ENCODE peak calls at places on chromosomes 16 and 17, in seven cellular contexts. O, M, U, G, X, Y and E are unnamed samples.

GRCh38 chr17:11144358-11145233 is 96.4 kb upstream of the SHISA6 start:
- DNase-seq in X (peak; percentile 55), M (peak; percentile 35), U (no peak), O (no peak), Y (no peak), G (peak; percentile 23), E (no peak)

GRCh38 chr17:27846042-27846655 is 45.8 kb upstream of the NOS2 start:
- DNase-seq in O (no peak), G (no peak), U (no peak), Y (peak; percentile 26), X (no peak), M (no peak), E (peak; percentile 20)

GRCh38 chr17:5544115-5544514 is 40.2 kb downstream of the NLRP1 start:
- DNase-seq in G (no peak), X (peak; percentile 41), Y (no peak), M (no peak), O (no peak), U (no peak), E (no peak)

GRCh38 chr17:50604470-50604869 is 30.2 kb upstream of the ABCC3 start:
- DNase-seq in Y (no peak), M (no peak), G (no peak), X (no peak), U (peak; percentile 95), O (no peak), E (no peak)

GRCh38 chr17:78108726-78109488 is 19.6 kb downstream of the TMC6 start:
- DNase-seq in O (no peak), X (no peak), Y (no peak), G (peak; percentile 31), M (peak; percentile 5), U (peak; percentile 45), E (no peak)

GRCh38 chr16:74073471-74073870 is 223.1 kb upstream of the PSMD7 start:
- DNase-seq in O (no peak), Y (no peak), G (no peak), U (peak; percentile 50), X (no peak), M (no peak), E (no peak)

GRCh38 chr16:63904182-63904581 is 1217.7 kb downstream of the CDH11 start:
- DNase-seq in G (no peak), U (no peak), O (no peak), X (no peak), M (no peak), Y (no peak), E (no peak)

GRCh38 chr17:6347776-6348175 is 87.1 kb downstream of the AIPL1 start:
- DNase-seq in U (no peak), X (no peak), M (no peak), O (peak; percentile 88), Y (no peak), G (no peak), E (no peak)

GRCh38 chr16:66274335-66275110 is 92.0 kb upstream of the CDH5 start:
- DNase-seq in G (no peak), M (no peak), X (peak; percentile 47), O (no peak), Y (no peak), U (peak; percentile 87), E (no peak)

GRCh38 chr16:26787924-26788323 is 278.8 kb upstream of the C16orf82 start:
- DNase-seq in O (no peak), Y (no peak), X (no peak), G (no peak), U (no peak), M (no peak), E (no peak)

GRCh38 chr16:88932929-88933328 is 44.1 kb downstream of the CBFA2T3 start:
- DNase-seq in G (no peak), O (no peak), Y (no peak), U (no peak), X (no peak), M (peak; percentile 22), E (no peak)

GRCh38 chr17:59167571-59168001 is 12.0 kb downstream of the PRR11 start:
- DNase-seq in Y (no peak), M (no peak), G (no peak), O (peak; percentile 26), U (no peak), X (no peak), E (no peak)

GRCh38 chr17:77375526-77375916 is 234.8 kb downstream of the SEC14L1 start:
- DNase-seq in O (no peak), Y (no peak), M (no peak), U (no peak), G (no peak), X (no peak), E (no peak)

GRCh38 chr16:84595052-84595481 is 22.8 kb downstream of the COTL1 start:
- DNase-seq in U (no peak), Y (no peak), G (no peak), X (no peak), M (peak; percentile 63), O (no peak), E (no peak)

GRCh38 chr17:40514013-40514875 is 12.8 kb upstream of the TNS4 start:
- DNase-seq in Y (no peak), G (no peak), U (no peak), X (no peak), O (no peak), M (no peak), E (no peak)

GRCh38 chr17:17924857-17925250 is 47.3 kb downstream of the TOM1L2 start:
- DNase-seq in Y (no peak), M (no peak), X (peak; percentile 9), O (no peak), G (no peak), U (no peak), E (no peak)

GRCh38 chr16:30166202-30166902 is 17.1 kb upstream of the CORO1A start:
- DNase-seq in X (no peak), G (no peak), O (no peak), M (no peak), U (peak; percentile 15), Y (no peak), E (no peak)

GRCh38 chr17:42174126-42174783 is 6.7 kb downstream of the KCNH4 start:
- DNase-seq in X (no peak), U (peak; percentile 81), O (no peak), M (no peak), Y (no peak), G (peak; percentile 75), E (no peak)

GRCh38 chr17:75154195-75155106 is at the start of gene JPT1:
- DNase-seq in Y (peak; percentile 97), G (peak; percentile 97), M (peak; percentile 99), X (peak; percentile 99), U (peak; percentile 100), O (peak; percentile 100), E (peak; percentile 94)
- H3K27ac ChIP-seq in Y (peak within 1 kb of the TSS; percentile 73), G (peak within 1 kb of the TSS; percentile 44), M (peak within 1 kb of the TSS; percentile 29), X (peak within 1 kb of the TSS; percentile 72), U (peak within 1 kb of the TSS; percentile 76), O (peak within 1 kb of the TSS; percentile 60), E (peak within 1 kb of the TSS; percentile 45)

DNA sequence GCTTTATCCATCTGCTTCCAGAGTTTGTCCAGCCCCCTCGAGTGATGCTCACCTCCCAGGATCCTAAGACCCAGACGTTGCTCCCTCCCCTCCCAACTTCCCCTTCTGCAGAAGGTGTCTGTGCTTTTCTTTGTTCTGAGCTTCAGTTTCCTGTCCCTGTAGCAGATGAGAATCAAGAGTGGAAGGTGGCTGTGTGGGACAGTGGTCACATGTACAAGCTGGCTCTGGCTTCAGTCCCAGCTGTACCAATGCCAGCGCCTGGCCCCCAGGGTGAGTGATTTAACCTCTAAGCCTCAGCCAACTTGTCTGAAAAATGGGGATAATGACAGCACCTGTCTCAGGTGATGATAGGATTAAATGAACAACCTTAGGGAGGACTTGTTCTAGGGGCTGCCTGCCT is 7.7 kb downstream of the PRR15L start:
- DNase-seq in X (no peak), M (peak; percentile 93), U (no peak), O (no peak), Y (no peak), G (no peak), E (no peak)
- H3K27ac ChIP-seq in X (peak overlapping the region; percentile 86), M (peak overlapping the region; percentile 89), U (peak overlapping the region; percentile 52), O (peak overlapping the region; percentile 64), Y (no peak overlapping the region), G (no peak overlapping the region), E (no peak overlapping the region)

GRCh38 chr17:2084129-2084765 is 29.3 kb downstream of the HIC1 start:
- DNase-seq in Y (no peak), U (peak; percentile 81), G (no peak), O (no peak), M (no peak), X (peak; percentile 85), E (no peak)
- H3K27ac ChIP-seq in Y (no peak overlapping the region), U (peak overlapping the region; percentile 56), G (peak overlapping the region; percentile 53), O (peak overlapping the region; percentile 77), M (peak overlapping the region; percentile 31), X (peak overlapping the region; percentile 91), E (no peak overlapping the region)

GRCh38 chr16:3873482-3874173 is 6.9 kb downstream of the CREBBP start:
- DNase-seq in U (no peak), Y (no peak), M (no peak), G (no peak), X (no peak), O (no peak), E (no peak)
- H3K27ac ChIP-seq in U (no peak overlapping the region), Y (no peak overlapping the region), M (no peak overlapping the region), G (no peak overlapping the region), X (no peak overlapping the region), O (peak overlapping the region; percentile 54), E (no peak overlapping the region)

GRCh38 chr17:7631398-7632380 is 1.8 kb downstream of the SHBG start:
- DNase-seq in X (no peak), O (no peak), M (no peak), Y (no peak), U (no peak), G (no peak), E (no peak)
- H3K27ac ChIP-seq in X (no peak overlapping the region), O (no peak overlapping the region), M (no peak overlapping the region), Y (no peak overlapping the region), U (no peak overlapping the region), G (no peak overlapping the region), E (no peak overlapping the region)

GRCh38 chr16:11736903-11737302 is 5.8 kb downstream of the TXNDC11 start:
- DNase-seq in M (no peak), Y (no peak), O (no peak), X (no peak), U (no peak), G (no peak), E (no peak)

GRCh38 chr16:11738742-11739544 is 3.7 kb downstream of the TXNDC11 start:
- DNase-seq in U (no peak), X (no peak), O (no peak), M (no peak), Y (no peak), G (no peak), E (no peak)

GRCh38 chr16:11740567-11740966 is 2.1 kb downstream of the TXNDC11 start:
- DNase-seq in O (no peak), G (no peak), X (no peak), M (no peak), Y (no peak), U (no peak), E (no peak)

GRCh38 chr16:11735801-11736200 is 6.9 kb downstream of the TXNDC11 start:
- DNase-seq in Y (no peak), M (no peak), X (no peak), O (no peak), G (no peak), U (no peak), E (no peak)

GRCh38 chr16:11737678-11738077 is 5.0 kb downstream of the TXNDC11 start:
- DNase-seq in M (no peak), O (no peak), X (no peak), G (no peak), U (no peak), Y (no peak), E (no peak)
- H3K27ac ChIP-seq in M (no peak overlapping the region), O (no peak overlapping the region), X (no peak overlapping the region), G (no peak overlapping the region), U (no peak overlapping the region), Y (no peak overlapping the region), E (no peak overlapping the region)